ENCODE peak calls at places on chromosomes 13 and 19, in eight cellular contexts. Q, J, L, X, V, S, G and Z are unnamed samples.

GRCh38 chr19:6744381-6745288 is 5.2 kb downstream of the TRIP10 start:
- DNase-seq in L (no peak), G (peak), J (peak), S (no peak), V (peak), X (peak), Q (peak), Z (peak)

GRCh38 chr19:14670408-14670807 is 4.2 kb downstream of the ADGRE3 start:
- DNase-seq in G (no peak), X (no peak), S (no peak), L (no peak), V (no peak), J (no peak), Q (no peak), Z (no peak)

GRCh38 chr13:39132286-39132685 is 94.0 kb downstream of the NHLRC3 start:
- DNase-seq in S (no peak), V (no peak), G (no peak), J (no peak), L (no peak), Q (no peak), X (no peak), Z (no peak)

GRCh38 chr19:12985049-12985776 is 10.1 kb upstream of the NFIX start:
- DNase-seq in V (no peak), Q (no peak), J (no peak), S (peak), X (no peak), L (no peak), G (peak), Z (peak)

GRCh38 chr13:112959206-112959605 is 9.8 kb upstream of the MCF2L start:
- DNase-seq in G (no peak), J (no peak), L (no peak), V (no peak), Q (peak), X (no peak), S (no peak), Z (peak)

GRCh38 chr13:38871275-38871674 is 119.4 kb downstream of the STOML3 start:
- DNase-seq in J (no peak), V (peak), G (no peak), Q (no peak), S (no peak), L (no peak), X (no peak), Z (no peak)

GRCh38 chr19:14400913-14401312 is 18.2 kb downstream of the DDX39A start:
- DNase-seq in V (no peak), X (no peak), G (no peak), L (no peak), Q (no peak), S (no peak), J (no peak), Z (no peak)

GRCh38 chr13:29918845-29919244 is 68.4 kb upstream of the UBL3 start:
- DNase-seq in S (no peak), G (no peak), Q (no peak), V (no peak), J (no peak), L (no peak), X (no peak), Z (no peak)

GRCh38 chr19:41172297-41173164 is 20.5 kb upstream of the CYP2S1 start:
- DNase-seq in Q (no peak), L (no peak), X (no peak), G (peak), S (no peak), V (no peak), J (no peak), Z (peak)

GRCh38 chr19:47778954-47779351 is 450 bp downstream of the SELENOW start:
- DNase-seq in Q (peak), X (no peak), V (peak), L (no peak), J (peak), S (no peak), G (peak), Z (peak)

GRCh38 chr13:61766667-61767058 is 351.0 kb upstream of the PCDH20 start:
- DNase-seq in V (no peak), Q (no peak), J (no peak), L (no peak), X (no peak), S (no peak), G (no peak), Z (no peak)

GRCh38 chr19:47813304-47813994 is 8.3 kb upstream of the CRX start:
- DNase-seq in Q (peak), S (peak), X (no peak), G (peak), L (peak), J (peak), V (peak), Z (peak)

GRCh38 chr19:5498817-5499535 is 43.8 kb downstream of the ZNRF4 start:
- DNase-seq in J (no peak), V (peak), S (no peak), G (no peak), Q (no peak), X (no peak), L (no peak), Z (no peak)

GRCh38 chr13:108495686-108496363 is 133.6 kb upstream of the MYO16 start:
- DNase-seq in J (no peak), G (no peak), S (no peak), V (peak), L (no peak), Q (peak), X (no peak), Z (no peak)

GRCh38 chr19:29662604-29663404 is 2.5 kb upstream of the PLEKHF1 start:
- DNase-seq in L (no peak), G (peak), S (peak), J (peak), X (peak), V (peak), Q (peak), Z (peak)

GRCh38 chr19:50300051-50300450 is 29.1 kb downstream of the KCNC3 start:
- DNase-seq in S (no peak), X (no peak), Q (no peak), J (no peak), G (no peak), V (no peak), L (no peak), Z (no peak)

GRCh38 chr19:29831041-29831548 is 19.3 kb downstream of the CCNE1 start:
- DNase-seq in S (no peak), X (no peak), G (no peak), L (peak), V (no peak), J (no peak), Q (peak), Z (no peak)

GRCh38 chr19:53865523-53865917 is 2.2 kb upstream of the MYADM start:
- DNase-seq in L (no peak), Q (no peak), G (no peak), V (no peak), J (no peak), X (no peak), S (no peak), Z (no peak)

GRCh38 chr13:24906268-24906667 is 142.3 kb downstream of the RNF17 start:
- DNase-seq in V (no peak), G (no peak), J (no peak), X (no peak), L (no peak), S (no peak), Q (no peak), Z (no peak)

GRCh38 chr19:34556500-34556899 is 74.9 kb downstream of the WTIP start:
- DNase-seq in J (peak), L (no peak), X (no peak), V (peak), Q (no peak), G (no peak), S (peak), Z (no peak)

GRCh38 chr13:107025991-107026390 is 458.1 kb upstream of the ARGLU1 start:
- DNase-seq in J (peak), V (peak), X (peak), S (no peak), G (no peak), L (no peak), Q (peak), Z (peak)

GRCh38 chr13:52067237-52067636 is 42.7 kb downstream of the UTP14C start:
- DNase-seq in G (no peak), V (peak), X (no peak), J (no peak), S (peak), L (no peak), Q (no peak), Z (no peak)

GRCh38 chr19:2084993-2085720 is 11.0 kb downstream of the MOB3A start:
- DNase-seq in X (no peak), V (no peak), J (peak), S (no peak), Q (peak), G (peak), L (peak), Z (peak)

GRCh38 chr13:57418067-57418677 is 213.4 kb upstream of the PCDH17 start:
- DNase-seq in X (no peak), G (no peak), V (no peak), J (no peak), L (no peak), Q (no peak), S (no peak), Z (no peak)

GRCh38 chr19:867301-867793 is 7.9 kb downstream of the CFD start:
- DNase-seq in X (no peak), Q (no peak), S (no peak), V (no peak), G (no peak), L (no peak), J (no peak), Z (no peak)

GRCh38 chr19:18831524-18832330 is at the start of gene UPF1:
- DNase-seq in L (peak), Q (peak), G (peak), J (peak), S (peak), V (peak), X (peak), Z (peak)

GRCh38 chr19:3047307-3048189 is 14.7 kb downstream of the TLE5 start:
- DNase-seq in X (peak), V (peak), Q (peak), L (peak), S (peak), J (peak), G (peak), Z (no peak)

GRCh38 chr19:54106716-54107115 is 4.1 kb downstream of the NDUFA3 start:
- DNase-seq in J (no peak), L (no peak), G (no peak), S (peak), V (no peak), X (no peak), Q (no peak), Z (no peak)

GRCh38 chr13:27549406-27549981 is 70.8 kb downstream of the LNX2 start:
- DNase-seq in L (no peak), S (no peak), G (peak), Q (no peak), J (peak), V (no peak), X (no peak), Z (no peak)

GRCh38 chr13:46554971-46555370 is 2.0 kb downstream of the LRCH1 start:
- DNase-seq in X (no peak), Q (no peak), G (no peak), V (no peak), L (no peak), J (no peak), S (no peak), Z (no peak)

GRCh38 chr19:48772503-48772953 is 17.2 kb downstream of the FGF21 start:
- DNase-seq in G (no peak), V (no peak), X (no peak), Q (no peak), S (no peak), J (peak), L (no peak), Z (no peak)

GRCh38 chr13:39509616-39510015 is 93.4 kb downstream of the LHFPL6 start:
- DNase-seq in X (no peak), V (no peak), S (no peak), J (no peak), L (no peak), G (no peak), Q (no peak), Z (no peak)

GRCh38 chr19:50646074-50646807 is 3.0 kb upstream of the C19orf81 start:
- DNase-seq in J (no peak), S (peak), G (no peak), V (no peak), X (no peak), L (no peak), Q (no peak), Z (no peak)

GRCh38 chr13:29039212-29039611 is 219.1 kb downstream of the MTUS2 start:
- DNase-seq in G (no peak), S (no peak), X (no peak), J (no peak), L (no peak), Q (no peak), V (no peak), Z (no peak)

GRCh38 chr13:48093588-48093987 is 1.3 kb downstream of the MED4 start:
- DNase-seq in V (no peak), Q (no peak), J (no peak), L (no peak), X (no peak), S (no peak), G (no peak), Z (no peak)

GRCh38 chr19:15995536-15995935 is 46.7 kb downstream of the OR10H4 start:
- DNase-seq in J (no peak), L (no peak), G (no peak), S (no peak), Q (peak), X (no peak), V (no peak), Z (no peak)

GRCh38 chr19:28184997-28185396 is 1028.0 kb downstream of the UQCRFS1 start:
- DNase-seq in V (no peak), G (no peak), L (no peak), Q (no peak), S (no peak), J (no peak), X (no peak), Z (no peak)

GRCh38 chr19:17795495-17795856 is 538 bp downstream of the B3GNT3 start:
- DNase-seq in S (no peak), J (no peak), G (peak), L (no peak), X (no peak), Q (no peak), V (no peak), Z (no peak)

GRCh38 chr19:17796013-17796837 is 1.3 kb downstream of the B3GNT3 start:
- DNase-seq in G (peak), V (no peak), L (no peak), J (peak), S (no peak), X (no peak), Q (no peak), Z (no peak)

GRCh38 chr19:17794412-17794730 is 567 bp upstream of the B3GNT3 start:
- DNase-seq in V (no peak), X (no peak), S (no peak), J (no peak), L (no peak), Q (no peak), G (no peak), Z (no peak)

GRCh38 chr19:17796838-17797168 is 1.9 kb downstream of the B3GNT3 start:
- DNase-seq in Q (no peak), V (no peak), S (no peak), X (no peak), L (no peak), J (no peak), G (no peak), Z (no peak)

GRCh38 chr19:17794731-17795494 is at the start of gene B3GNT3:
- DNase-seq in L (peak), G (peak), S (peak), V (peak), X (no peak), Q (peak), J (peak), Z (peak)
- H3K4me3 ChIP-seq in L (no peak), G (peak), S (peak), V (no peak), X (peak), Q (no peak), J (peak), Z (peak)

GRCh38 chr13:98570929-98571372 is 6.0 kb downstream of the STK24 start:
- DNase-seq in V (no peak), L (peak), Q (no peak), J (no peak), S (no peak), G (peak), X (no peak), Z (no peak)

GRCh38 chr13:98564204-98564603 is 12.7 kb downstream of the STK24 start:
- DNase-seq in L (no peak), S (no peak), G (no peak), J (no peak), X (no peak), Q (no peak), V (no peak), Z (no peak)

GRCh38 chr13:98565726-98566577 is 11.0 kb downstream of the STK24 start:
- DNase-seq in V (no peak), S (no peak), G (peak), L (no peak), J (peak), Q (peak), X (no peak), Z (peak)

GRCh38 chr13:98563071-98563470 is 13.8 kb downstream of the STK24 start:
- DNase-seq in J (no peak), G (no peak), V (no peak), Q (no peak), L (no peak), S (no peak), X (no peak), Z (no peak)

DNA sequence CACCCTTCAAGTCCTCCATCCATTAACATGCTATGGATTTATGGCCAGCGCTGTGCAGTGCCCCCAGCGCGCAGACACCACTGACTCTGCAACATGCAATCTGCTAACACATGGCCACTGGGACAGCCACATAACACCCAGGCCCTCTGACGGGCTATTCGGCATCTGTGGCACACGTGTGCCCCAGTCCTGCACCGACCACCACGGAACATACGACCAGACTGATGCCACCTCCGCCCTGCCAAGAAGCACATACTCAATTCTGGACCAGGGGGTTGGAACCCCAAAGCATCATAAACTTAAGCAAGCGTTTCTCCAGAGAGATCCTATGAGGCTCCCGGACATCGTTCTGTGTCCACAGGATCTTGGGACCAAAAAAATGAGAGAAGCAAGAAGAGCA is 9.8 kb downstream of the STK24 start:
- DNase-seq in V (no peak), G (no peak), S (no peak), J (no peak), Q (no peak), L (no peak), X (no peak), Z (no peak)
- H3K4me3 ChIP-seq in V (no peak), G (no peak), S (no peak), J (no peak), Q (no peak), L (peak), X (no peak), Z (no peak)

GRCh38 chr19:7868326-7868670 is 5.9 kb downstream of the PRR36 start:
- DNase-seq in S (peak), G (no peak), L (no peak), X (no peak), Q (no peak), V (no peak), J (peak), Z (no peak)

GRCh38 chr19:7867092-7867844 is 6.9 kb downstream of the PRR36 start:
- DNase-seq in J (no peak), X (no peak), V (no peak), G (no peak), S (no peak), Q (no peak), L (no peak), Z (no peak)

GRCh38 chr19:7869453-7869909 is 4.7 kb downstream of the PRR36 start:
- DNase-seq in J (peak), V (peak), Q (no peak), G (peak), S (peak), L (peak), X (no peak), Z (peak)

GRCh38 chr19:7869910-7870511 is 4.2 kb downstream of the PRR36 start:
- DNase-seq in X (no peak), Q (no peak), V (peak), L (peak), S (peak), J (peak), G (peak), Z (peak)

DNA sequence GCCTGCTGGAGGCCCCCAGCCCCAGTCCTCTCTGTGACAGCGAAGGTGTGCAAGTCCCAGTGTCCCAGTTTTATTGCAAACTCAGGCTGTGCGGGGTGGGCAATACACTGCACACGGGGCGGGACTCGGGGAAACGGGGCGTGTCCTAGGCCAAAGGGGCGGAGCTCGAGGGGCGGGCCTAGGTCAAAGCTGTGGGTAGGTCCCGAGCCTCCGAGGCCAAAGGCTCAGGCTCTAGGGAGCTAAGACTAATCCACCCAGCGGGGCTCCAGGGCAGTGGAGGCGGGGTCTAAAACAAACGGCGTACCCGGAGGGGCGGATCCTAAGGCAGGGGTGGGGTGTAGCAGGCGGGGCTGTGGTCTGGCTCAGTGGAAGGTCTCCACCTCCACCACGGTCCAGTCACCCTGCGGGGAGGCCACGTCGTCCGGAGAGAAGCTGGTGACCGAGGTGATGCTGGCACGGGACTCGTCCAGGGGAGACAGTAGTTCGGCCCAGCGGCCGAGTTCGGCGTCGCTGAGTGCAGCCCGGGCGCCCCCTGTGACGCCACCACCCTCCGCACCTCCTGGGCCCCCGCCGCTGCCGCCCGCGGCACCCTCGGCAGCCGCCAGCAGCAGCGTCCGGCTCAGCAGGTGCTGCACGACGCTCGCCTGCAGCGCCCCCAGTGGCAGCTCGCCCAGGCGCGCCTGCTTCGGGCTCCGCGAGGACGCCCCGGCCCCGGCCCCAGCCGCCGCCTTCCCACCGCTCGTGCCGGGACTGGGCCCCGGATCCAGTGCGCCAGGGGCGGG is 5.3 kb downstream of the PRR36 start:
- DNase-seq in V (peak), G (peak), S (peak), J (peak), L (peak), Q (peak), X (no peak), Z (peak)
- H3K4me3 ChIP-seq in V (peak), G (peak), S (peak), J (peak), L (no peak), Q (no peak), X (peak), Z (peak)

DNA sequence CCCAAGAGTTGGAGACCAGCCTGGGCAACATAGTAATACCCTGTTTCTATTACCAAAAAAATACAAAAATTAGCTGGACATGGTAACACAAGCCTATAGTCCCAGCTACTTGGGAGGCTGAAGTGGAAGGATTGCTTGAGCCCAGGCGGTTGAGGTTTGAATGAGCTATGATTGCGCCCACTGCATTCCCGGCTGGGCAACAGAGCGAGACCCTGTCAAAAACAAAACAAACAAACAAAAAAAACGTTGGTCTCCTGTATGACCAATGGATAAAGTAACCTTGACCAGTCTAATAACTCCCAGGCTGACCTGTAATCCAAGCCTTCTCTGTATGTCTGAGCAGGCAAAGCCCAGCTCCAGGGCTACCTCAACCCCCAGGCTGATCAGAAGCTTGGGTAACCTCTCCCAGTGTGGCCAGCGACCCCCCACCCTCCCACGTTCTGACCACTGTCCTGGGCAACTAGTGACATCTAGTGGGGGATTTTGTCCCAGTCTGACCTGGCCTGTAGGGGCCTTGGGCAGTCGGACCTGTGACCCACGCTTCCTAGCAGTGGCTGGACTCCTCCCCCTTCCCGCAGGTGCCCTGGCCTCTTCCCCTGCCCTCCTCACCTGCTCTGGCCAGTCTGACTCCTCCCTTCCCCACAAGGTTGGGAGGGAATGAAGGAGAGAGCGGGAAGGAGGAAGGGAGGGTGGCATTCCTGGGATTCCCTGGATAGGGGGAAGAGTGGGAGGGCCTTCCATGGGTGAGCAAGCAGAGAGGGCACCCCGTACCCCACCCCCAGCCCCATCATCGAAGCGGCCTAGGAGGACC is 1.0 kb upstream of the BCAM start:
- DNase-seq in L (no peak), J (peak), G (peak), V (peak), S (peak), Q (no peak), X (no peak), Z (no peak)
- H3K4me3 ChIP-seq in L (no peak), J (peak), G (no peak), V (no peak), S (no peak), Q (no peak), X (peak), Z (peak)